ENCODE peak calls at places on chromosome 21, in four cellular contexts. Q, Y, Z and P are unnamed samples.

GRCh38 chr21:34018185-34018584 is 55.2 kb upstream of the MRPS6 start:
- DNase-seq in Q (no peak), Y (no peak), Z (no peak), P (no peak)

GRCh38 chr21:27581168-27581567 is 614.3 kb upstream of the ADAMTS5 start:
- DNase-seq in Q (no peak), Z (no peak), Y (no peak), P (peak; percentile 63)

GRCh38 chr21:37658994-37659458 is 257.2 kb downstream of the KCNJ6 start:
- DNase-seq in Y (no peak), Q (peak; percentile 53), Z (no peak), P (peak; percentile 72)

GRCh38 chr21:37060296-37060695 is 12.6 kb downstream of the PIGP start:
- DNase-seq in Q (peak; percentile 52), Z (no peak), Y (peak; percentile 89), P (peak; percentile 98)

GRCh38 chr21:32867587-32867986 is 96.0 kb upstream of the PAXBP1 start:
- DNase-seq in Z (no peak), Y (no peak), Q (no peak), P (no peak)

GRCh38 chr21:36499578-36500471 is 19.9 kb upstream of the CLDN14 start:
- DNase-seq in Y (no peak), Z (no peak), Q (no peak), P (no peak)

GRCh38 chr21:39850333-39850732 is 16.9 kb upstream of the PCP4 start:
- DNase-seq in Z (no peak), Y (no peak), Q (no peak), P (no peak)

GRCh38 chr21:33401617-33401967 is 1.6 kb upstream of the IFNGR2 start:
- DNase-seq in Y (no peak), Q (no peak), Z (no peak), P (no peak)

GRCh38 chr21:24223625-24224024 is 1383.7 kb downstream of the MRPL39 start:
- DNase-seq in Z (no peak), Q (no peak), Y (no peak), P (peak; percentile 37)

GRCh38 chr21:41369105-41369914 is 7.5 kb downstream of the MX2 start:
- DNase-seq in Y (peak; percentile 40), Z (peak; percentile 80), Q (no peak), P (no peak)

GRCh38 chr21:28538987-28539622 is 453.6 kb downstream of the LTN1 start:
- DNase-seq in Z (no peak), Y (no peak), Q (no peak), P (peak; percentile 96)

GRCh38 chr21:33993286-33994231 is 78.0 kb upstream of the ATP5PO start:
- DNase-seq in Q (no peak), Y (no peak), Z (no peak), P (no peak)

GRCh38 chr21:14482165-14482564 is 64.0 kb downstream of the SAMSN1 start:
- DNase-seq in Y (no peak), Q (no peak), Z (no peak), P (no peak)

GRCh38 chr21:36784942-36785341 is 86.0 kb downstream of the SIM2 start:
- DNase-seq in Y (no peak), Q (no peak), Z (no peak), P (no peak)

GRCh38 chr21:29403291-29403690 is 104.6 kb downstream of the BACH1 start:
- DNase-seq in Y (no peak), Z (no peak), Q (no peak), P (peak; percentile 11)

GRCh38 chr21:33289199-33289819 is 23.1 kb downstream of the IL10RB start:
- DNase-seq in Q (no peak), Z (no peak), Y (no peak), P (peak; percentile 47)

GRCh38 chr21:38986460-38987395 is 181.0 kb downstream of the ETS2 start:
- DNase-seq in Y (peak; percentile 30), Z (no peak), Q (peak; percentile 11), P (no peak)

GRCh38 chr21:38505654-38506523 is 7.6 kb upstream of the ERG start:
- DNase-seq in Z (no peak), Q (peak; percentile 60), Y (peak; percentile 62), P (peak; percentile 71)

GRCh38 chr21:44088401-44088780 is 18.8 kb upstream of the PWP2 start:
- DNase-seq in Q (no peak), Y (no peak), Z (peak; percentile 16), P (no peak)

GRCh38 chr21:21612446-21612845 is 614.2 kb downstream of the NCAM2 start:
- DNase-seq in Z (no peak), Q (no peak), Y (no peak), P (peak; percentile 92)

GRCh38 chr21:36976228-36976627 is 9.8 kb upstream of the HLCS start:
- DNase-seq in Y (no peak), Q (no peak), Z (no peak), P (no peak)

GRCh38 chr21:26732442-26733221 is 112.6 kb downstream of the ADAMTS1 start:
- DNase-seq in Q (peak; percentile 12), Y (peak; percentile 6), Z (peak; percentile 80), P (peak; percentile 57)

GRCh38 chr21:14548751-14549150 is 2.6 kb upstream of the SAMSN1 start:
- DNase-seq in Q (no peak), Y (no peak), Z (no peak), P (no peak)

DNA sequence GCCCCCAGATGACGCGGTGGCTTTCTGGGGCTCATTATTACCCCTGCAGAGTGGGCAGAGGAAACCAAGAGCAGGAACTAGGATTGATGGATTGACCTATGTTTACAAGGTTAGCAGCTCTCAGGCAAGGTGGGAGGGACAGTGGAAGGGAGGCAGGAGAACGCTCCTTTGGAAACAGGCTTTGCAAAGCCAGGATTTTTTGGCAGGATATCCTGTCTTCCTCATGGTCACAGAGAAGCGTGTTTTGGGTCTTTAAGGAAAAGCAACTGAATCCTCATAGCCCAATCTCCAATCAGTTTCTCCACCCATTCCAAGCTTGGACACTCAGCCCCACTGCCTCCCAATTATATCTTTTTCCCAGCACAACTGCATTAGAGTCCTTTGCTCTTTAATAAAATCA is 105.6 kb upstream of the SOD1 start:
- DNase-seq in Q (no peak), Z (no peak), Y (no peak), P (no peak)
- TF ChIP-seq MAFK in Q (no peak), Z (no peak), Y (no peak), P (no peak)

DNA sequence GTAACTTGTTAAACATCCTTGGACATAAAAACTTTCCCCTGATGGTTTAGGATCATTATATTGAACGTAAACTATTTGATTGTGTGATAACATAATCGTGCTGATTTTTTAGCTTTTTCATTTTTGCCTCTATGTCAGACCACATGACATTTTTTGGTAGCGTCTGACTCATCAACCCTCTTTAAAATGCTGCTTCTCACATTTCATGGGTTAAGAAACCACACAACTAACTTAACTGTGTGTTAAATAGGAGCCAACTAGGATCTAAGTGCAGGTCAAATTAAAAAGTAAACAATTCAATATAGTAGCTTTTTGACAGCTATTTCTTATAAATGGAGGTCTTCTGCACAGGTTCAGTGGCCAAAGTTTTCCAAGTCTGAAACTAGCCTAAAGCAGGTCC is 9.8 kb downstream of the BTG3 start:
- DNase-seq in Z (no peak), Q (no peak), Y (no peak), P (peak; percentile 74)
- H3K36me3 ChIP-seq in Z (peaks cover 23% of the 10 kb centered on the region), Q (peaks cover 93% of the 10 kb centered on the region), Y (peaks cover 9% of the 10 kb centered on the region), P (peaks cover 25% of the 10 kb centered on the region)

GRCh38 chr21:42925114-42925907 is at the start of gene ERVH48-1:
- DNase-seq in Y (no peak), Q (peak; percentile 53), Z (no peak), P (peak; percentile 11)
- TF ChIP-seq MAFK in Y (no peak), Q (no peak), Z (no peak), P (no peak)

GRCh38 chr21:46366091-46366490 is 42.1 kb downstream of the PCNT start:
- DNase-seq in Z (no peak), Q (no peak), Y (no peak), P (no peak)
- H3K36me3 ChIP-seq in Z (peaks cover 28% of the 10 kb centered on the region), Q (peaks cover 80% of the 10 kb centered on the region), Y (peaks cover 22% of the 10 kb centered on the region), P (peaks cover 47% of the 10 kb centered on the region)

GRCh38 chr21:35077975-35078374 is 28.9 kb upstream of the RUNX1 start:
- DNase-seq in Q (no peak), Z (no peak), Y (no peak), P (no peak)
- TF ChIP-seq MAFK in Q (no peak), Z (no peak), Y (no peak), P (no peak)

DNA sequence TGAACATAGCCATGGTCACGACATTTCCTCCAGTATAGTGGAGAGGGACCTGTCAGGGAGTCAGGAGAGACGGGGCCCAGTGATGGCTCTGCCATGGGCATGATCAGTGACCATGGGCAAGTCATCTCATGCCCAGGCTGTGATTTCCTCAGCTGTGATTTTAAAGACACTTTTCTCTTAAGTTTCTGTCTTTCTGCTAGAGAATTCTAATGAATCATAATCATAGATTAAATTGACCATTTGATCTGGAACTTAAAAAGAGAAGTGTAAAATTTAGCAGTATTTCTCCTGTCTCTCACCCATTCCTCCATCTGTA is 112.7 kb downstream of the USP25 start:
- DNase-seq in Z (no peak), Q (no peak), Y (no peak), P (no peak)
- H3K36me3 ChIP-seq in Z (no peaks in the 10 kb centered on the region), Q (peaks cover 28% of the 10 kb centered on the region), Y (peaks cover 2% of the 10 kb centered on the region), P (peaks cover 2% of the 10 kb centered on the region)

DNA sequence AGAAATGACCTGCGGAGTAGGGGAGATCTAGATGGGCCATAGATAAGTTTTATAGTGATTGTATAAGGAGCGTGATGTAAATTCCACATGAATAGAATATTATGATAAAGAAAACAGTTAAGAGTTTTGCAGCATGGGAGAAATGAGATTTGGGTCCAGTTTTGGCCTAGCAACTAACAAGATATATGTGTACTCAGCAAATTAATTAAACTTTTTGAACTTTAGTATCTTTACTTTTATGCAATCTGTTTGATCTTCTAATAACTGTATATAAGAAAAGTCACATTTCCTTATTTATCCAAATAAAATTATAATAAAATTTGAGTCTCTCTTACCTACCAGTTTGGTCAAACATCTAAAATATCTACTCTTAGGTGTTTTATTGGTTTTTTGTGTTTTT is 1011.8 kb upstream of the NCAM2 start:
- DNase-seq in Z (no peak), Y (no peak), Q (no peak), P (no peak)
- TF ChIP-seq MAFK in Z (no peak), Y (peak; percentile 58), Q (no peak), P (peak; percentile 26)

DNA sequence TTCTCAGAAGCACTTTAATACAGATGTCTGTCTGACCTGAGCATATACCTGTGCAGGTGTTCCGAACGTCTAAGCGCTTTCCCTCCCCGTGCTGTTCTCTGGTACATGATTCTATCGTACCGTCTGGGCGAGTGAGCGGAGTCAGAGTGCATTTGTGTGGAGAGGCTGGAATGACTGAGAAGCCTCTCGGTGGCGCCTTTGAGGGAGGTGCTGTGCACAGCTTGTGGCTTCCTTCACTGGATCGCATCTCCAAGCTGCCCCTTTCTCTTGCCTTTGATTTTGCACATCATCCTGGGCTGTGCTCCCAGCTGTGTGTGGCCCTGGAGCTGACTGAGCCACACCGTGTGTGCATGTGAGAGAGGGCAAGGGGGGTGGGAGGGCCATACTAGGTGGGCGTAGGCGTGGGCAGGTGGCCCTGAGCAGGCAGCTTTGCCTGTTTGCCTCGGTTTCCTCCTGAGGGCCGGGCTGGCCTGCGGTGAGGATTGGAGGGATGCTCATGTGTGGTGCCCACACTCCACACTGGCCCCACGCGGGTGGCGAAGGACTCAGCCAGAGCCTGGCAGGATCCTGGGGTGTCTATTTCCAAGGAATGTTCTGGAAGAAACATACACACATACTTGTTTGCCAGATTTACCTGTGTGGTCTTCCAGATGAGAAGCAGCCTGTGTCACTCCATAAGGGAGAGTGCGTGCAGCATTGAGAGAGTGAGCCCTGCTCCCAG is 105.3 kb downstream of the ADARB1 start:
- DNase-seq in Q (no peak), Y (no peak), Z (no peak), P (no peak)
- H3K36me3 ChIP-seq in Q (no peaks in the 10 kb centered on the region), Y (peaks cover 1% of the 10 kb centered on the region), Z (no peaks in the 10 kb centered on the region), P (peaks cover 60% of the 10 kb centered on the region)